ENCODE peak calls at places on chromosomes 5 and 9, in nine cellular contexts. One of them, this sample, is unnamed.

GRCh38 chr5:180825768-180826525 is 23.3 kb upstream of the MGAT1 start:
- DNase-seq in mucosa of descending colon: no peak
- DNase-seq in cardiac muscle cell: peak; percentile 71
- DNase-seq in uterus: no peak
- DNase-seq in right cardiac atrium: peak; percentile 75
- DNase-seq in CD8-positive, alpha-beta T cell: no peak
- DNase-seq in mammary epithelial cell: peak; percentile 96
- DNase-seq in neural progenitor cell: no peak
- DNase-seq in H9: no peak
- DNase-seq in this sample: peak; percentile 69

GRCh38 chr9:117247271-117247670 is 167.6 kb downstream of the ASTN2 start:
- DNase-seq in mammary epithelial cell: peak; percentile 3
- DNase-seq in cardiac muscle cell: peak; percentile 10
- DNase-seq in mucosa of descending colon: no peak
- DNase-seq in H9: no peak
- DNase-seq in uterus: no peak
- DNase-seq in CD8-positive, alpha-beta T cell: no peak
- DNase-seq in neural progenitor cell: peak; percentile 45
- DNase-seq in right cardiac atrium: no peak
- DNase-seq in this sample: no peak

GRCh38 chr5:9888517-9888916 is 258.4 kb upstream of the TAS2R1 start:
- DNase-seq in right cardiac atrium: no peak
- DNase-seq in CD8-positive, alpha-beta T cell: no peak
- DNase-seq in cardiac muscle cell: peak; percentile 77
- DNase-seq in uterus: no peak
- DNase-seq in neural progenitor cell: no peak
- DNase-seq in mucosa of descending colon: no peak
- DNase-seq in mammary epithelial cell: peak; percentile 43
- DNase-seq in H9: no peak
- DNase-seq in this sample: no peak

GRCh38 chr5:73946926-73947455 is 321.0 kb downstream of the ARHGEF28 start:
- DNase-seq in mucosa of descending colon: no peak
- DNase-seq in cardiac muscle cell: no peak
- DNase-seq in mammary epithelial cell: no peak
- DNase-seq in uterus: no peak
- DNase-seq in right cardiac atrium: no peak
- DNase-seq in H9: no peak
- DNase-seq in neural progenitor cell: no peak
- DNase-seq in CD8-positive, alpha-beta T cell: no peak
- DNase-seq in this sample: no peak

GRCh38 chr5:172872997-172873491 is 39.0 kb downstream of the ERGIC1 start:
- DNase-seq in mucosa of descending colon: no peak
- DNase-seq in CD8-positive, alpha-beta T cell: no peak
- DNase-seq in uterus: peak; percentile 89
- DNase-seq in right cardiac atrium: peak; percentile 88
- DNase-seq in mammary epithelial cell: no peak
- DNase-seq in neural progenitor cell: no peak
- DNase-seq in H9: no peak
- DNase-seq in cardiac muscle cell: peak; percentile 71
- DNase-seq in this sample: peak; percentile 81

GRCh38 chr5:23157169-23157568 is 304.0 kb upstream of the CDH12 start:
- DNase-seq in H9: no peak
- DNase-seq in mucosa of descending colon: no peak
- DNase-seq in right cardiac atrium: no peak
- DNase-seq in cardiac muscle cell: no peak
- DNase-seq in mammary epithelial cell: peak; percentile 13
- DNase-seq in CD8-positive, alpha-beta T cell: no peak
- DNase-seq in neural progenitor cell: no peak
- DNase-seq in uterus: no peak
- DNase-seq in this sample: no peak

GRCh38 chr5:107513337-107514125 is 157.2 kb downstream of the EFNA5 start:
- DNase-seq in neural progenitor cell: no peak
- DNase-seq in uterus: no peak
- DNase-seq in mammary epithelial cell: peak; percentile 44
- DNase-seq in CD8-positive, alpha-beta T cell: no peak
- DNase-seq in H9: no peak
- DNase-seq in mucosa of descending colon: no peak
- DNase-seq in right cardiac atrium: no peak
- DNase-seq in cardiac muscle cell: no peak
- DNase-seq in this sample: no peak

GRCh38 chr5:57298295-57298984 is 124.6 kb downstream of the GPBP1 start:
- DNase-seq in mammary epithelial cell: peak; percentile 73
- DNase-seq in neural progenitor cell: peak; percentile 94
- DNase-seq in H9: peak; percentile 76
- DNase-seq in right cardiac atrium: peak; percentile 78
- DNase-seq in mucosa of descending colon: peak; percentile 71
- DNase-seq in CD8-positive, alpha-beta T cell: peak; percentile 88
- DNase-seq in cardiac muscle cell: peak; percentile 93
- DNase-seq in uterus: peak; percentile 79
- DNase-seq in this sample: peak; percentile 69

GRCh38 chr5:179393078-179393477 is 47.8 kb upstream of the ADAMTS2 start:
- DNase-seq in CD8-positive, alpha-beta T cell: no peak
- DNase-seq in cardiac muscle cell: peak; percentile 69
- DNase-seq in mucosa of descending colon: no peak
- DNase-seq in uterus: no peak
- DNase-seq in right cardiac atrium: no peak
- DNase-seq in H9: peak; percentile 7
- DNase-seq in mammary epithelial cell: peak; percentile 40
- DNase-seq in neural progenitor cell: no peak
- DNase-seq in this sample: no peak

GRCh38 chr5:94431696-94432095 is 186.7 kb downstream of the KIAA0825 start:
- DNase-seq in right cardiac atrium: no peak
- DNase-seq in mucosa of descending colon: no peak
- DNase-seq in CD8-positive, alpha-beta T cell: no peak
- DNase-seq in mammary epithelial cell: no peak
- DNase-seq in uterus: no peak
- DNase-seq in cardiac muscle cell: peak; percentile 53
- DNase-seq in H9: no peak
- DNase-seq in neural progenitor cell: no peak
- DNase-seq in this sample: no peak

GRCh38 chr9:37621299-37621934 is 29.0 kb upstream of the TOMM5 start:
- DNase-seq in uterus: no peak
- DNase-seq in CD8-positive, alpha-beta T cell: no peak
- DNase-seq in mucosa of descending colon: no peak
- DNase-seq in right cardiac atrium: no peak
- DNase-seq in cardiac muscle cell: peak; percentile 17
- DNase-seq in H9: no peak
- DNase-seq in mammary epithelial cell: no peak
- DNase-seq in neural progenitor cell: no peak
- DNase-seq in this sample: no peak

GRCh38 chr5:86688414-86688813 is 70.7 kb downstream of the COX7C start:
- DNase-seq in mammary epithelial cell: no peak
- DNase-seq in H9: no peak
- DNase-seq in mucosa of descending colon: no peak
- DNase-seq in CD8-positive, alpha-beta T cell: no peak
- DNase-seq in right cardiac atrium: no peak
- DNase-seq in cardiac muscle cell: no peak
- DNase-seq in neural progenitor cell: no peak
- DNase-seq in uterus: no peak
- DNase-seq in this sample: no peak

GRCh38 chr5:155906046-155906445 is 420.9 kb upstream of the SGCD start:
- DNase-seq in cardiac muscle cell: no peak
- DNase-seq in neural progenitor cell: no peak
- DNase-seq in mucosa of descending colon: no peak
- DNase-seq in H9: no peak
- DNase-seq in mammary epithelial cell: no peak
- DNase-seq in CD8-positive, alpha-beta T cell: no peak
- DNase-seq in right cardiac atrium: no peak
- DNase-seq in uterus: no peak
- DNase-seq in this sample: no peak

GRCh38 chr9:8025532-8025931 is 226.0 kb upstream of the DMAC1 start:
- DNase-seq in neural progenitor cell: no peak
- DNase-seq in mammary epithelial cell: no peak
- DNase-seq in right cardiac atrium: no peak
- DNase-seq in CD8-positive, alpha-beta T cell: no peak
- DNase-seq in cardiac muscle cell: no peak
- DNase-seq in H9: no peak
- DNase-seq in mucosa of descending colon: no peak
- DNase-seq in uterus: no peak
- DNase-seq in this sample: no peak

GRCh38 chr5:112121268-112121667 is 297.8 kb downstream of the EPB41L4A start:
- DNase-seq in cardiac muscle cell: no peak
- DNase-seq in H9: no peak
- DNase-seq in neural progenitor cell: no peak
- DNase-seq in mucosa of descending colon: no peak
- DNase-seq in uterus: no peak
- DNase-seq in mammary epithelial cell: no peak
- DNase-seq in right cardiac atrium: no peak
- DNase-seq in CD8-positive, alpha-beta T cell: no peak
- DNase-seq in this sample: no peak

GRCh38 chr9:135649508-135649907 is 10.2 kb upstream of the GLT6D1 start:
- DNase-seq in CD8-positive, alpha-beta T cell: no peak
- DNase-seq in mammary epithelial cell: no peak
- DNase-seq in H9: no peak
- DNase-seq in mucosa of descending colon: no peak
- DNase-seq in neural progenitor cell: no peak
- DNase-seq in right cardiac atrium: no peak
- DNase-seq in cardiac muscle cell: no peak
- DNase-seq in uterus: no peak
- DNase-seq in this sample: no peak
- H3K4me1 ChIP-seq in CD8-positive, alpha-beta T cell: no peaks in the 10 kb centered on the region
- H3K4me1 ChIP-seq in mammary epithelial cell: no peaks in the 10 kb centered on the region
- H3K4me1 ChIP-seq in H9: peaks cover 4% of the 10 kb centered on the region
- H3K4me1 ChIP-seq in mucosa of descending colon: no peaks in the 10 kb centered on the region
- H3K4me1 ChIP-seq in neural progenitor cell: peaks cover 42% of the 10 kb centered on the region
- H3K4me1 ChIP-seq in right cardiac atrium: no peaks in the 10 kb centered on the region
- H3K4me1 ChIP-seq in cardiac muscle cell: no peaks in the 10 kb centered on the region
- H3K4me1 ChIP-seq in uterus: no peaks in the 10 kb centered on the region
- H3K4me1 ChIP-seq in this sample: no peaks in the 10 kb centered on the region

GRCh38 chr9:2017459-2018161 is 2.5 kb downstream of the SMARCA2 start:
- DNase-seq in mucosa of descending colon: peak; percentile 86
- DNase-seq in CD8-positive, alpha-beta T cell: peak; percentile 81
- DNase-seq in H9: peak; percentile 52
- DNase-seq in cardiac muscle cell: peak; percentile 84
- DNase-seq in neural progenitor cell: peak; percentile 65
- DNase-seq in mammary epithelial cell: peak; percentile 58
- DNase-seq in uterus: peak; percentile 70
- DNase-seq in right cardiac atrium: peak; percentile 84
- DNase-seq in this sample: peak; percentile 85

GRCh38 chr9:2019723-2020122 is 4.6 kb downstream of the SMARCA2 start:
- DNase-seq in CD8-positive, alpha-beta T cell: no peak
- DNase-seq in uterus: no peak
- DNase-seq in H9: no peak
- DNase-seq in right cardiac atrium: no peak
- DNase-seq in cardiac muscle cell: no peak
- DNase-seq in mucosa of descending colon: no peak
- DNase-seq in neural progenitor cell: no peak
- DNase-seq in mammary epithelial cell: no peak
- DNase-seq in this sample: no peak

GRCh38 chr9:2017209-2017458 is 2.0 kb downstream of the SMARCA2 start:
- DNase-seq in mucosa of descending colon: no peak
- DNase-seq in cardiac muscle cell: no peak
- DNase-seq in CD8-positive, alpha-beta T cell: no peak
- DNase-seq in uterus: no peak
- DNase-seq in neural progenitor cell: peak; percentile 51
- DNase-seq in H9: peak; percentile 37
- DNase-seq in right cardiac atrium: no peak
- DNase-seq in mammary epithelial cell: no peak
- DNase-seq in this sample: peak; percentile 64

GRCh38 chr9:2018162-2018643 is 3.1 kb downstream of the SMARCA2 start:
- DNase-seq in mucosa of descending colon: no peak
- DNase-seq in cardiac muscle cell: no peak
- DNase-seq in H9: no peak
- DNase-seq in neural progenitor cell: no peak
- DNase-seq in uterus: no peak
- DNase-seq in CD8-positive, alpha-beta T cell: no peak
- DNase-seq in right cardiac atrium: no peak
- DNase-seq in mammary epithelial cell: no peak
- DNase-seq in this sample: no peak

DNA sequence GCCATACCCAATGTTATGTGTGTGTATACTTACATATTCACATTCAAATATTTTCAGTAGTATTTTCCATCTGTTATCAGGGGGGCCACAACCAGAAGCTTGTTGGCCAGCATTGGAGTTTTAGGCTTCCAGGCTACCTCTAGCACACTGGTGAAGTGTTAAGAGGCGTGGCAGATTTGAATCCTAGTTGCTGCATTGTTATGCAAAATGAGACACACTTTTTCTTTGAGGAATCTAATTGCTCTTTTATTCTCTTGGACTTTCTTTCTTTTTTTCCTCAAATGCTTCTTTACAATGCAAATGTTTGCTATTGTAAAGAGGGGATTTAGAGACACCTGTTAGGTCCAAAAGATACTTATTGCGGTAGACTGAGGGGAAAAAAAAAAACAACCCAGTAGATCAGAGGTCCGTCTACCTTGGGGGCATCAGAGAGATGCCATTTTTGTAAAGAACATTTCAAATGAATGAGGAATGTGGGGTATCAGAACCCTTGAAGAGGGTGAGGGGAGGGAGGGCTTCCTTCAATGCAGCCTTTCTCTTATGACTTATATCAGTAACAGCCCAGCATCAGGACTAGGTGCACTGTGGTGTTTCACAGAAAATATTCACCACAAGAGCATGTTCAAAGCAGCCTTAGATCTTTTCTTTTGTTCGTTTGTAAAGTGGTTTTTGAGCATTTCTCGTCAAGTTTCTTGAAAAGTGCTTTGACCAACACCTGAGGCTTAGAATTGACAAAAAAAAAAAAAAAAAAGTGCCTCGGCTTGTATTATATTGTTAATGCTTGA is 3.8 kb downstream of the SMARCA2 start:
- DNase-seq in cardiac muscle cell: no peak
- DNase-seq in H9: no peak
- DNase-seq in CD8-positive, alpha-beta T cell: peak; percentile 23
- DNase-seq in mammary epithelial cell: peak; percentile 3
- DNase-seq in right cardiac atrium: no peak
- DNase-seq in mucosa of descending colon: no peak
- DNase-seq in uterus: no peak
- DNase-seq in neural progenitor cell: peak; percentile 72
- DNase-seq in this sample: no peak
- H3K4me1 ChIP-seq in cardiac muscle cell: peaks cover 17% of the 10 kb centered on the region
- H3K4me1 ChIP-seq in H9: peaks cover 8% of the 10 kb centered on the region
- H3K4me1 ChIP-seq in CD8-positive, alpha-beta T cell: peaks cover 57% of the 10 kb centered on the region
- H3K4me1 ChIP-seq in mammary epithelial cell: peaks cover 13% of the 10 kb centered on the region
- H3K4me1 ChIP-seq in right cardiac atrium: peaks cover 7% of the 10 kb centered on the region
- H3K4me1 ChIP-seq in mucosa of descending colon: peaks cover 40% of the 10 kb centered on the region
- H3K4me1 ChIP-seq in uterus: no peaks in the 10 kb centered on the region
- H3K4me1 ChIP-seq in neural progenitor cell: peaks cover 24% of the 10 kb centered on the region
- H3K4me1 ChIP-seq in this sample: no peaks in the 10 kb centered on the region

GRCh38 chr5:128158342-128158741 is 74.8 kb downstream of the SLC12A2 start:
- DNase-seq in uterus: no peak
- DNase-seq in right cardiac atrium: no peak
- DNase-seq in cardiac muscle cell: no peak
- DNase-seq in CD8-positive, alpha-beta T cell: no peak
- DNase-seq in H9: no peak
- DNase-seq in mucosa of descending colon: no peak
- DNase-seq in mammary epithelial cell: no peak
- DNase-seq in neural progenitor cell: no peak
- DNase-seq in this sample: no peak
- H3K4me1 ChIP-seq in uterus: no peaks in the 10 kb centered on the region
- H3K4me1 ChIP-seq in right cardiac atrium: no peaks in the 10 kb centered on the region
- H3K4me1 ChIP-seq in cardiac muscle cell: peaks cover 4% of the 10 kb centered on the region
- H3K4me1 ChIP-seq in CD8-positive, alpha-beta T cell: no peaks in the 10 kb centered on the region
- H3K4me1 ChIP-seq in H9: no peaks in the 10 kb centered on the region
- H3K4me1 ChIP-seq in mucosa of descending colon: no peaks in the 10 kb centered on the region
- H3K4me1 ChIP-seq in mammary epithelial cell: no peaks in the 10 kb centered on the region
- H3K4me1 ChIP-seq in neural progenitor cell: no peaks in the 10 kb centered on the region
- H3K4me1 ChIP-seq in this sample: no peaks in the 10 kb centered on the region

DNA sequence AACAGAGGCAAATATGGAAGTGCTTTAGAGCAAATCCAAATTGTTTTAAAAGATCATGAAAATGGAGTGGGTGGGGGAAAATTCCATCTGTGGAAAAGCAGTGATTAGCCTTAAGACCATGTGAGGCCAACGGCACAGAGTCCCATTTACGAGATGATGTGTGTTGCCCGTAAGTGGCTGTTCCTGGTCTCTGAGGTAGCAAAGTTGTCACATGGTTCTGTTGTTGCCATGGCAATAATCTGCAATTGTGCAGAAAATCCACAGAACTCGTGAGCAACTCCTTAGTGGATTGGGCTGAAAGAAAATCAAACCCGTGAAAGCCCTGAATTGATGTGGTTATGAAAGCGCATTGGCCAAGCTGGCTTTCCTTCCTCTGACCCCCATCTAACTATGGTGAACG is 614.7 kb downstream of the EBF1 start:
- DNase-seq in neural progenitor cell: no peak
- DNase-seq in H9: no peak
- DNase-seq in mammary epithelial cell: no peak
- DNase-seq in cardiac muscle cell: peak; percentile 7
- DNase-seq in uterus: peak; percentile 28
- DNase-seq in right cardiac atrium: peak; percentile 33
- DNase-seq in mucosa of descending colon: no peak
- DNase-seq in CD8-positive, alpha-beta T cell: no peak
- DNase-seq in this sample: no peak
- H3K4me1 ChIP-seq in neural progenitor cell: peaks cover 28% of the 10 kb centered on the region
- H3K4me1 ChIP-seq in H9: no peaks in the 10 kb centered on the region
- H3K4me1 ChIP-seq in mammary epithelial cell: no peaks in the 10 kb centered on the region
- H3K4me1 ChIP-seq in cardiac muscle cell: no peaks in the 10 kb centered on the region
- H3K4me1 ChIP-seq in uterus: peaks cover 15% of the 10 kb centered on the region
- H3K4me1 ChIP-seq in right cardiac atrium: no peaks in the 10 kb centered on the region
- H3K4me1 ChIP-seq in mucosa of descending colon: peaks cover 5% of the 10 kb centered on the region
- H3K4me1 ChIP-seq in CD8-positive, alpha-beta T cell: no peaks in the 10 kb centered on the region
- H3K4me1 ChIP-seq in this sample: no peaks in the 10 kb centered on the region